ENCODE peak calls at places on chromosomes 1 and 21, in six cellular contexts. One of them, this sample, is unnamed. For H3K9me2, the result is how much of the 10 kb centered on the place peaks cover.

GRCh38 chr1:174998569-174999215 is 1.1 kb upstream of the CACYBP start:
- DNase-seq in SK-N-SH: peak
- DNase-seq in GM23248: peak
- DNase-seq in MM.1S: peak
- DNase-seq in HCT116: peak
- DNase-seq in Karpas-422: peak
- DNase-seq in this sample: peak

GRCh38 chr1:108117908-108118902 is 81.9 kb downstream of the SLC25A24 start:
- DNase-seq in HCT116: no peak
- DNase-seq in Karpas-422: peak
- DNase-seq in GM23248: peak
- DNase-seq in MM.1S: no peak
- DNase-seq in SK-N-SH: peak
- DNase-seq in this sample: peak

GRCh38 chr1:1225238-1225845 is 6.5 kb downstream of the SDF4 start:
- DNase-seq in HCT116: no peak
- DNase-seq in SK-N-SH: no peak
- DNase-seq in GM23248: no peak
- DNase-seq in Karpas-422: no peak
- DNase-seq in MM.1S: no peak
- DNase-seq in this sample: no peak

GRCh38 chr1:65963161-65963888 is 170.6 kb downstream of the PDE4B start:
- DNase-seq in SK-N-SH: no peak
- DNase-seq in HCT116: no peak
- DNase-seq in Karpas-422: no peak
- DNase-seq in GM23248: no peak
- DNase-seq in MM.1S: no peak
- DNase-seq in this sample: peak

GRCh38 chr1:231676487-231676886 is 49.9 kb downstream of the DISC1 start:
- DNase-seq in GM23248: no peak
- DNase-seq in SK-N-SH: no peak
- DNase-seq in MM.1S: no peak
- DNase-seq in HCT116: no peak
- DNase-seq in Karpas-422: no peak
- DNase-seq in this sample: no peak

GRCh38 chr1:60037669-60038068 is 35.9 kb downstream of the C1orf87 start:
- DNase-seq in SK-N-SH: no peak
- DNase-seq in Karpas-422: no peak
- DNase-seq in GM23248: no peak
- DNase-seq in MM.1S: no peak
- DNase-seq in HCT116: no peak
- DNase-seq in this sample: no peak

GRCh38 chr1:102902045-102902444 is 206.3 kb downstream of the COL11A1 start:
- DNase-seq in HCT116: no peak
- DNase-seq in GM23248: peak
- DNase-seq in SK-N-SH: no peak
- DNase-seq in Karpas-422: no peak
- DNase-seq in MM.1S: no peak
- DNase-seq in this sample: no peak

GRCh38 chr21:43951911-43952703 is 60.0 kb upstream of the TRAPPC10 start:
- DNase-seq in MM.1S: no peak
- DNase-seq in GM23248: no peak
- DNase-seq in HCT116: no peak
- DNase-seq in SK-N-SH: no peak
- DNase-seq in Karpas-422: no peak
- DNase-seq in this sample: no peak

GRCh38 chr1:214214851-214215250 is 66.1 kb upstream of the SMYD2 start:
- DNase-seq in HCT116: no peak
- DNase-seq in SK-N-SH: no peak
- DNase-seq in Karpas-422: no peak
- DNase-seq in GM23248: no peak
- DNase-seq in MM.1S: no peak
- DNase-seq in this sample: no peak

GRCh38 chr1:27395441-27396195 is 3.2 kb downstream of the GPR3 start:
- DNase-seq in MM.1S: peak
- DNase-seq in HCT116: peak
- DNase-seq in Karpas-422: peak
- DNase-seq in GM23248: peak
- DNase-seq in SK-N-SH: peak
- DNase-seq in this sample: peak

GRCh38 chr1:116239916-116240315 is 128.7 kb downstream of the MAB21L3 start:
- DNase-seq in HCT116: no peak
- DNase-seq in MM.1S: no peak
- DNase-seq in GM23248: no peak
- DNase-seq in Karpas-422: no peak
- DNase-seq in SK-N-SH: no peak
- DNase-seq in this sample: no peak

GRCh38 chr1:207064546-207064945 is 11.5 kb downstream of the PFKFB2 start:
- DNase-seq in HCT116: no peak
- DNase-seq in SK-N-SH: no peak
- DNase-seq in GM23248: no peak
- DNase-seq in Karpas-422: no peak
- DNase-seq in MM.1S: no peak
- DNase-seq in this sample: no peak

GRCh38 chr1:219837274-219837993 is 90.9 kb downstream of the SLC30A10 start:
- DNase-seq in MM.1S: peak
- DNase-seq in Karpas-422: peak
- DNase-seq in SK-N-SH: peak
- DNase-seq in GM23248: peak
- DNase-seq in HCT116: peak
- DNase-seq in this sample: peak

GRCh38 chr1:242242983-242243382 is 244.1 kb upstream of the MAP1LC3C start:
- DNase-seq in MM.1S: no peak
- DNase-seq in GM23248: no peak
- DNase-seq in HCT116: no peak
- DNase-seq in Karpas-422: no peak
- DNase-seq in SK-N-SH: no peak
- DNase-seq in this sample: no peak

GRCh38 chr21:43619856-43620255 is 39.4 kb downstream of the HSF2BP start:
- DNase-seq in Karpas-422: no peak
- DNase-seq in HCT116: no peak
- DNase-seq in MM.1S: no peak
- DNase-seq in GM23248: no peak
- DNase-seq in SK-N-SH: no peak
- DNase-seq in this sample: peak

GRCh38 chr1:194052514-194053333 is 866.3 kb upstream of the B3GALT2 start:
- DNase-seq in GM23248: no peak
- DNase-seq in MM.1S: peak
- DNase-seq in HCT116: no peak
- DNase-seq in SK-N-SH: no peak
- DNase-seq in Karpas-422: no peak
- DNase-seq in this sample: no peak

GRCh38 chr1:193366764-193367507 is 180.5 kb upstream of the B3GALT2 start:
- DNase-seq in Karpas-422: no peak
- DNase-seq in MM.1S: no peak
- DNase-seq in GM23248: no peak
- DNase-seq in HCT116: no peak
- DNase-seq in SK-N-SH: no peak
- DNase-seq in this sample: peak

GRCh38 chr1:89425056-89425455 is 61.2 kb downstream of the GBP6 start:
- DNase-seq in SK-N-SH: no peak
- DNase-seq in Karpas-422: no peak
- DNase-seq in GM23248: no peak
- DNase-seq in HCT116: no peak
- DNase-seq in MM.1S: no peak
- DNase-seq in this sample: peak

GRCh38 chr1:173113015-173113741 is 62.4 kb upstream of the TNFSF18 start:
- DNase-seq in GM23248: peak
- DNase-seq in Karpas-422: no peak
- DNase-seq in HCT116: peak
- DNase-seq in MM.1S: no peak
- DNase-seq in SK-N-SH: no peak
- DNase-seq in this sample: peak

GRCh38 chr1:67973061-67973460 is 77.4 kb downstream of the DIRAS3 start:
- DNase-seq in HCT116: no peak
- DNase-seq in SK-N-SH: no peak
- DNase-seq in Karpas-422: no peak
- DNase-seq in GM23248: no peak
- DNase-seq in MM.1S: no peak
- DNase-seq in this sample: no peak

GRCh38 chr1:1943834-1944570 is 24.9 kb upstream of the TMEM52 start:
- DNase-seq in GM23248: peak
- DNase-seq in SK-N-SH: peak
- DNase-seq in MM.1S: peak
- DNase-seq in Karpas-422: peak
- DNase-seq in HCT116: peak
- DNase-seq in this sample: peak

GRCh38 chr1:233777571-233777970 is 126.9 kb upstream of the SLC35F3 start:
- DNase-seq in GM23248: no peak
- DNase-seq in HCT116: no peak
- DNase-seq in Karpas-422: no peak
- DNase-seq in MM.1S: no peak
- DNase-seq in SK-N-SH: no peak
- DNase-seq in this sample: no peak

GRCh38 chr1:24107462-24108225 is 4.3 kb downstream of the MYOM3 start:
- DNase-seq in MM.1S: no peak
- DNase-seq in HCT116: peak
- DNase-seq in Karpas-422: no peak
- DNase-seq in GM23248: peak
- DNase-seq in SK-N-SH: no peak
- DNase-seq in this sample: peak

GRCh38 chr1:208747979-208748378 is 503.8 kb upstream of the PLXNA2 start:
- DNase-seq in GM23248: no peak
- DNase-seq in Karpas-422: no peak
- DNase-seq in MM.1S: no peak
- DNase-seq in HCT116: no peak
- DNase-seq in SK-N-SH: peak
- DNase-seq in this sample: no peak
- H3K9me2 ChIP-seq in GM23248: under half
- H3K9me2 ChIP-seq in Karpas-422: under half
- H3K9me2 ChIP-seq in MM.1S: under half
- H3K9me2 ChIP-seq in HCT116: under half
- H3K9me2 ChIP-seq in SK-N-SH: under half
- H3K9me2 ChIP-seq in this sample: under half

DNA sequence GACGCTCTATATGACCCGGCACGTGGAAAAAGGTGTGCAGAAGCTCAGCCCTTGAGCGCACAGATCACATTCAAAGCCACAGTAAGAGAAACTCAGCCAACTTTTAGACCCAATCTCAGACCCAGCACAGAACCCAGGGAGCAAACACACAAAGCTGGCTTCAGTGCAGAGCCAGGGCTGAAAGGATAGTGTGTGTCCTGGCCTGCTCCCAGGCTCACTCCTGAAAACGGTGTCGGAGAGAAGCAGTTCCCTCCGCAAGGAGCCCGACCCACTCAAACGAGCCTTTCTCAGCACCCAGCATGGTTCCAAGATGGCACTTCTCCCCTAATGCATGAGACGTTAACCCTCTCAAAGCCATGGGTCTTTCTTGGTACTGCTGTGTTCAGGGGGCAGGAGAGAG is 39.6 kb downstream of the CASZ1 start:
- DNase-seq in GM23248: no peak
- DNase-seq in Karpas-422: no peak
- DNase-seq in HCT116: no peak
- DNase-seq in SK-N-SH: no peak
- DNase-seq in MM.1S: no peak
- DNase-seq in this sample: no peak
- H3K9ac ChIP-seq in GM23248: no peak
- H3K9ac ChIP-seq in Karpas-422: no peak
- H3K9ac ChIP-seq in HCT116: no peak
- H3K9ac ChIP-seq in SK-N-SH: no peak
- H3K9ac ChIP-seq in MM.1S: no peak
- H3K9ac ChIP-seq in this sample: no peak

GRCh38 chr1:53325326-53326087 is 2.4 kb downstream of the LRP8 start:
- DNase-seq in MM.1S: peak
- DNase-seq in HCT116: no peak
- DNase-seq in Karpas-422: no peak
- DNase-seq in SK-N-SH: no peak
- DNase-seq in GM23248: no peak
- DNase-seq in this sample: no peak
- H2AFZ ChIP-seq in MM.1S: peak
- H2AFZ ChIP-seq in HCT116: no peak
- H2AFZ ChIP-seq in Karpas-422: no peak
- H2AFZ ChIP-seq in SK-N-SH: peak
- H2AFZ ChIP-seq in GM23248: peak
- H2AFZ ChIP-seq in this sample: peak

GRCh38 chr1:181607524-181607923 is 124.2 kb downstream of the CACNA1E start:
- DNase-seq in GM23248: no peak
- DNase-seq in Karpas-422: no peak
- DNase-seq in MM.1S: no peak
- DNase-seq in SK-N-SH: no peak
- DNase-seq in HCT116: no peak
- DNase-seq in this sample: no peak
- H3K9me2 ChIP-seq in GM23248: under half
- H3K9me2 ChIP-seq in Karpas-422: under half
- H3K9me2 ChIP-seq in MM.1S: under half
- H3K9me2 ChIP-seq in SK-N-SH: under half
- H3K9me2 ChIP-seq in HCT116: under half
- H3K9me2 ChIP-seq in this sample: under half

GRCh38 chr1:150695561-150695960 is 1.4 kb downstream of the GOLPH3L start:
- DNase-seq in GM23248: peak
- DNase-seq in HCT116: no peak
- DNase-seq in Karpas-422: no peak
- DNase-seq in SK-N-SH: no peak
- DNase-seq in MM.1S: no peak
- DNase-seq in this sample: peak

GRCh38 chr1:150696151-150696550 is 803 bp downstream of the GOLPH3L start:
- DNase-seq in Karpas-422: peak
- DNase-seq in SK-N-SH: no peak
- DNase-seq in HCT116: no peak
- DNase-seq in GM23248: peak
- DNase-seq in MM.1S: no peak
- DNase-seq in this sample: peak

GRCh38 chr1:150692720-150693119 is 4.2 kb downstream of the GOLPH3L start:
- DNase-seq in MM.1S: no peak
- DNase-seq in SK-N-SH: no peak
- DNase-seq in Karpas-422: no peak
- DNase-seq in HCT116: no peak
- DNase-seq in GM23248: no peak
- DNase-seq in this sample: peak

GRCh38 chr1:150696995-150697927 is at the start of gene GOLPH3L:
- DNase-seq in SK-N-SH: peak
- DNase-seq in MM.1S: peak
- DNase-seq in Karpas-422: peak
- DNase-seq in HCT116: peak
- DNase-seq in GM23248: peak
- DNase-seq in this sample: peak

GRCh38 chr1:150696590-150696989 is 364 bp downstream of the GOLPH3L start:
- DNase-seq in Karpas-422: no peak
- DNase-seq in MM.1S: no peak
- DNase-seq in HCT116: no peak
- DNase-seq in GM23248: peak
- DNase-seq in SK-N-SH: no peak
- DNase-seq in this sample: no peak
- H3K9ac ChIP-seq in Karpas-422: peak
- H3K9ac ChIP-seq in MM.1S: peak
- H3K9ac ChIP-seq in HCT116: peak
- H3K9ac ChIP-seq in GM23248: peak
- H3K9ac ChIP-seq in SK-N-SH: peak
- H3K9ac ChIP-seq in this sample: peak

This sample was measured in PC-3.